ENCODE peak calls at places on chromosomes 12 and 14, in seven cellular contexts. A is stimulated activated CD8-positive, alpha-beta memory T cell treated with anti-CD3 and anti-CD28 coated beads, Interleukin-2, amount 100 ng/mL, for 1 hour; I is cardiac fibroblast; N is amniotic stem cell; K is fibroblast of the conjunctiva; E is Right ventricle myocardium inferior; T is GM13977. V is an unnamed sample.

GRCh38 chr14:91873476-91874265 is 6.3 kb upstream of the TC2N start:
- DNase-seq in A (peak), I (peak), N (no peak), K (no peak), E (no peak), T (peak), V (peak)

GRCh38 chr12:132955933-132956725 is at the start of gene ZNF605:
- DNase-seq in A (peak), I (peak), N (peak), K (peak), E (peak), T (peak), V (peak)

GRCh38 chr12:93361159-93361919 is 16.4 kb upstream of the NUDT4 start:
- DNase-seq in A (no peak), I (no peak), N (no peak), K (no peak), E (peak), T (no peak), V (no peak)

GRCh38 chr14:49975799-49976198 is 82.9 kb downstream of the ARF6 start:
- DNase-seq in A (no peak), I (no peak), N (no peak), K (no peak), E (no peak), T (no peak), V (no peak)

GRCh38 chr12:104930388-104931326 is 27.4 kb downstream of the SLC41A2 start:
- DNase-seq in A (no peak), I (peak), N (no peak), K (no peak), E (no peak), T (peak), V (no peak)

GRCh38 chr12:89075890-89076591 is 276.3 kb downstream of the DUSP6 start:
- DNase-seq in A (no peak), I (no peak), N (no peak), K (no peak), E (no peak), T (no peak), V (no peak)

GRCh38 chr14:41783403-41783802 is 176.7 kb downstream of the LRFN5 start:
- DNase-seq in A (no peak), I (no peak), N (no peak), K (no peak), E (no peak), T (no peak), V (no peak)

GRCh38 chr12:54282949-54283593 is 2.5 kb downstream of the HNRNPA1 start:
- DNase-seq in A (no peak), I (no peak), N (no peak), K (no peak), E (no peak), T (no peak), V (no peak)

GRCh38 chr12:1907652-1908611 is 10.5 kb downstream of the CACNA2D4 start:
- DNase-seq in A (no peak), I (peak), N (no peak), K (no peak), E (peak), T (no peak), V (peak)